ENCODE peak calls at places on chromosomes 2 and 18, in seven cellular contexts. L is Kasumi-1, J is HEK293T, X is iris pigment epithelial cell, M is H7, C is activated B cell treated with CpG ODN at 0.5 μM for 24 hours, Y is fibroblast of the conjunctiva. Z is an unnamed sample.

GRCh38 chr2:74648009-74648443 is at the start of gene M1AP:
- DNase-seq in L (no peak), J (no peak), X (no peak), M (peak), C (peak), Y (no peak), Z (no peak)

GRCh38 chr2:180618570-180618969 is 361.8 kb upstream of the UBE2E3 start:
- DNase-seq in L (peak), J (no peak), X (peak), M (no peak), C (no peak), Y (no peak), Z (no peak)

GRCh38 chr2:8906208-8906607 is 68.8 kb upstream of the KIDINS220 start:
- DNase-seq in L (peak), J (no peak), X (peak), M (no peak), C (no peak), Y (no peak), Z (no peak)

GRCh38 chr2:86302320-86302719 is 35.1 kb downstream of the REEP1 start:
- DNase-seq in L (no peak), J (no peak), X (no peak), M (no peak), C (no peak), Y (no peak), Z (peak)

GRCh38 chr2:140990416-140990815 is 1140.4 kb downstream of the LRP1B start:
- DNase-seq in L (no peak), J (no peak), X (peak), M (no peak), C (no peak), Y (peak), Z (peak)

GRCh38 chr2:125167820-125168219 is 1142.7 kb downstream of the CNTNAP5 start:
- DNase-seq in L (no peak), J (no peak), X (peak), M (no peak), C (no peak), Y (peak), Z (peak)

GRCh38 chr2:12076810-12077209 is 330.4 kb downstream of the LPIN1 start:
- DNase-seq in L (no peak), J (no peak), X (peak), M (no peak), C (no peak), Y (no peak), Z (no peak)

GRCh38 chr18:46067431-46068007 is 4.5 kb downstream of the PSTPIP2 start:
- DNase-seq in L (no peak), J (no peak), X (peak), M (no peak), C (no peak), Y (no peak), Z (no peak)

GRCh38 chr18:10495936-10496335 is 29.9 kb upstream of the NAPG start:
- DNase-seq in L (no peak), J (no peak), X (no peak), M (no peak), C (no peak), Y (no peak), Z (no peak)

GRCh38 chr2:136255648-136256461 is 137.9 kb upstream of the CXCR4 start:
- DNase-seq in L (peak), J (no peak), X (no peak), M (no peak), C (no peak), Y (no peak), Z (no peak)

GRCh38 chr2:225354281-225354774 is 45.2 kb upstream of the NYAP2 start:
- DNase-seq in L (no peak), J (no peak), X (peak), M (no peak), C (no peak), Y (peak), Z (peak)

Z was measured in stromal cell of bone marrow.